ENCODE peak calls at places on chromosomes 6 and 20, in five cellular contexts. O, V, G, X and U are unnamed samples.

GRCh38 chr20:46694484-46694883 is 5.2 kb upstream of the TP53RK start:
- DNase-seq in O (no peak), V (peak; percentile 57), G (no peak), X (no peak), U (no peak)

GRCh38 chr6:157205473-157206358 is 117.6 kb downstream of the TMEM242 start:
- DNase-seq in O (no peak), V (no peak), G (no peak), X (no peak), U (no peak)

GRCh38 chr20:43576108-43576507 is 14.6 kb upstream of the IFT52 start:
- DNase-seq in O (no peak), V (no peak), G (no peak), X (no peak), U (no peak)

GRCh38 chr20:31919756-31920155 is 32.1 kb downstream of the PDRG1 start:
- DNase-seq in O (no peak), V (no peak), G (no peak), X (no peak), U (no peak)

GRCh38 chr20:55160996-55161395 is 685.6 kb downstream of the DOK5 start:
- DNase-seq in O (no peak), V (no peak), G (no peak), X (no peak), U (no peak)

GRCh38 chr6:37731888-37732287 is 34.2 kb upstream of the MDGA1 start:
- DNase-seq in O (no peak), V (no peak), G (no peak), X (peak; percentile 81), U (no peak)

GRCh38 chr20:58870293-58871014 is 17.9 kb downstream of the GNAS start:
- DNase-seq in O (peak; percentile 78), V (peak; percentile 64), G (peak; percentile 78), X (peak; percentile 78), U (peak; percentile 34)

GRCh38 chr20:64119681-64120341 is 12.4 kb upstream of the NPBWR2 start:
- DNase-seq in O (no peak), V (peak; percentile 4), G (peak; percentile 42), X (peak; percentile 63), U (no peak)

GRCh38 chr6:13560651-13561044 is 13.8 kb upstream of the SIRT5 start:
- DNase-seq in O (no peak), V (no peak), G (no peak), X (no peak), U (no peak)

GRCh38 chr20:61750093-61750492 is 315.6 kb downstream of the TAF4 start:
- DNase-seq in O (no peak), V (no peak), G (no peak), X (no peak), U (no peak)

GRCh38 chr6:34424200-34425131 is 1.4 kb downstream of the RPS10 start:
- DNase-seq in O (no peak), V (no peak), G (no peak), X (no peak), U (no peak)

GRCh38 chr6:157622427-157622826 is 200.6 kb upstream of the SNX9 start:
- DNase-seq in O (no peak), V (no peak), G (no peak), X (no peak), U (no peak)

GRCh38 chr6:80132942-80133517 is 26.6 kb downstream of the BCKDHB start:
- DNase-seq in O (peak; percentile 3), V (peak; percentile 79), G (peak; percentile 76), X (no peak), U (peak; percentile 9)

GRCh38 chr20:10798811-10799210 is 125.0 kb upstream of the JAG1 start:
- DNase-seq in O (no peak), V (peak; percentile 10), G (no peak), X (no peak), U (no peak)

GRCh38 chr6:24858154-24858801 is 59.6 kb upstream of the ARMH2 start:
- DNase-seq in O (no peak), V (peak; percentile 21), G (no peak), X (no peak), U (no peak)

GRCh38 chr6:26355366-26355765 is 9.6 kb upstream of the BTN3A2 start:
- DNase-seq in O (no peak), V (no peak), G (no peak), X (no peak), U (no peak)

GRCh38 chr6:43246301-43247114 is 3.2 kb downstream of the TTBK1 start:
- DNase-seq in O (peak; percentile 35), V (peak; percentile 27), G (peak; percentile 84), X (peak; percentile 90), U (no peak)

GRCh38 chr6:41071501-41071922 is 644 bp downstream of the OARD1 start:
- DNase-seq in O (peak; percentile 63), V (no peak), G (peak; percentile 92), X (no peak), U (no peak)

GRCh38 chr6:121652726-121653623 is 217.5 kb downstream of the GJA1 start:
- DNase-seq in O (peak; percentile 2), V (peak; percentile 92), G (no peak), X (no peak), U (no peak)

GRCh38 chr6:21198032-21198640 is 395.4 kb upstream of the SOX4 start:
- DNase-seq in O (no peak), V (no peak), G (no peak), X (no peak), U (no peak)

GRCh38 chr20:22402990-22403859 is 181.1 kb downstream of the FOXA2 start:
- DNase-seq in O (no peak), V (no peak), G (no peak), X (no peak), U (no peak)

GRCh38 chr6:134080171-134080795 is 27.9 kb upstream of the SLC2A12 start:
- DNase-seq in O (no peak), V (no peak), G (no peak), X (no peak), U (no peak)

GRCh38 chr20:44028341-44028715 is 113.7 kb downstream of the TOX2 start:
- DNase-seq in O (no peak), V (no peak), G (no peak), X (no peak), U (no peak)

GRCh38 chr20:45355209-45355608 is 7.0 kb upstream of the SDC4 start:
- DNase-seq in O (no peak), V (peak; percentile 84), G (no peak), X (no peak), U (no peak)

GRCh38 chr6:43758617-43759050 is 11.4 kb upstream of the VEGFA start:
- DNase-seq in O (peak; percentile 27), V (no peak), G (peak; percentile 66), X (no peak), U (no peak)

GRCh38 chr6:6191909-6192308 is 128.6 kb downstream of the F13A1 start:
- DNase-seq in O (no peak), V (no peak), G (no peak), X (no peak), U (no peak)

GRCh38 chr6:46453756-46454316 is 37.4 kb downstream of the RCAN2 start:
- DNase-seq in O (no peak), V (peak; percentile 51), G (no peak), X (no peak), U (no peak)

GRCh38 chr20:13995841-13996240 is 525 bp downstream of the MACROD2 start:
- DNase-seq in O (peak; percentile 47), V (no peak), G (peak; percentile 67), X (peak; percentile 80), U (no peak)

GRCh38 chr6:170023620-170024521 is 267.0 kb downstream of the DLL1 start:
- DNase-seq in O (no peak), V (no peak), G (peak; percentile 74), X (peak; percentile 66), U (no peak)

GRCh38 chr20:55880361-55880760 is 125.0 kb downstream of the CBLN4 start:
- DNase-seq in O (no peak), V (no peak), G (no peak), X (no peak), U (no peak)

GRCh38 chr6:15264412-15264811 is 18.5 kb downstream of the JARID2 start:
- DNase-seq in O (no peak), V (no peak), G (no peak), X (no peak), U (no peak)
- H3K4me1 ChIP-seq in O (peaks cover 28% of the 10 kb centered on the region), V (peaks cover 29% of the 10 kb centered on the region), G (peaks cover 40% of the 10 kb centered on the region), X (peaks cover 79% of the 10 kb centered on the region), U (peaks cover 24% of the 10 kb centered on the region)

DNA sequence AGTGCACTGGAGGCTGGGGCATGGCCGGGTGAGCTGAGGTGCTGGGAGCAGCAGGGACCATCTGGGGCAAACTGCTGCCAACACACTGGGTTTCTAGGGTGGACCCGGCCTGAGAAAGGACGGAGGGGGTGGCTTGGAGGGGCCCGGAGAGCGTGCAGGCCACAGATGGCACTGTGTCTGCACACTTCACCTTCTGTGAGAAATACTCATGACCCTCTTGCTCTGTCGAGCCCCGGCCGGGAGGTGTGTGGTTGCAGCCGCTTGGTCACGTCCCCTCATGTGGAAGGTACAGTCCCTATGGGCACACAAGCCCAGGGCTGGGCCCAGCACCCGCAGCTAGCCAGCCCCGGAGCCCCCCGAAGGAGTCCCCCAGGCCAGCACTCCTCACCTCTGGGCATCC is 59.7 kb downstream of the RBM38 start:
- DNase-seq in O (no peak), V (no peak), G (peak; percentile 47), X (no peak), U (no peak)
- H3K4me3 ChIP-seq in O (no peak overlapping the region), V (no peak overlapping the region), G (no peak overlapping the region), X (no peak overlapping the region), U (no peak overlapping the region)

DNA sequence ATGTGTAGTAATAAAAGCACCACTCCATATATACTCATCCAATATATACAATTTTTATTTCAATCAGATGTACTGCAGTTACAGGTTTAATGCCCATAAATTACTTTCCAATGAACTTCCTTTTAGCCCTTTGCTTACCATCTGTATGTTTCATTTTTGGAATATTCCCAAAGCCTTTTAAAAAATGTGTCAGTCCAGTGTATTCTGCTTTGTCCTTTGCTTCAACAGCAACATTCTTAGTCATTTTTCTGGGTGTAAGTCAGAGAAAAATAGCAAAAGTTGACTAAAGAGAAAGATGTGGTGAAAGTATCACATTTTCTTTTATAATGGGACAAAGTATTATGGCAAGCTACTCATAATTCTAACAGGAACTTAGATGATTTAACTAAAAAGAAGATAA is 15.2 kb downstream of the DSE start:
- DNase-seq in O (no peak), V (no peak), G (no peak), X (no peak), U (no peak)
- H3K4me1 ChIP-seq in O (peaks cover 42% of the 10 kb centered on the region), V (peaks cover 28% of the 10 kb centered on the region), G (peaks cover 9% of the 10 kb centered on the region), X (peaks cover 20% of the 10 kb centered on the region), U (peaks cover 6% of the 10 kb centered on the region)

GRCh38 chr6:39048481-39049399 is at the start of gene GLP1R:
- DNase-seq in O (no peak), V (no peak), G (no peak), X (no peak), U (no peak)
- H3K4me3 ChIP-seq in O (peak within 1 kb of the TSS; percentile 31), V (no peak within 1 kb of the TSS), G (peak within 1 kb of the TSS; percentile 50), X (peak within 1 kb of the TSS; percentile 36), U (no peak within 1 kb of the TSS)